ENCODE peak calls at places on chromosomes 16 and 17, in seven cellular contexts. E, O, J, C, S, M and T are unnamed samples.

GRCh38 chr16:71461686-71462648 is at the start of gene ZNF23:
- DNase-seq in C (peak), S (peak), J (peak), O (no peak), E (peak), M (peak), T (peak)

GRCh38 chr16:68246121-68246520 is 948 bp downstream of the PLA2G15 start:
- DNase-seq in J (no peak), S (no peak), C (no peak), M (no peak), E (no peak), O (no peak), T (no peak)

GRCh38 chr16:87361916-87362619 is 21.5 kb downstream of the FBXO31 start:
- DNase-seq in E (no peak), J (no peak), M (no peak), S (no peak), C (no peak), O (no peak), T (no peak)

GRCh38 chr17:64158411-64158810 is 28.5 kb upstream of the ERN1 start:
- DNase-seq in J (no peak), M (no peak), O (no peak), S (no peak), E (no peak), C (no peak), T (no peak)

GRCh38 chr17:27239046-27239445 is 54.9 kb upstream of the WSB1 start:
- DNase-seq in C (no peak), M (no peak), S (no peak), J (no peak), O (no peak), E (no peak), T (no peak)

GRCh38 chr17:42306385-42306667 is 18.0 kb downstream of the STAT5A start:
- DNase-seq in C (no peak), S (no peak), M (no peak), O (no peak), J (no peak), E (no peak), T (no peak)

GRCh38 chr17:20315321-20315720 is 152.0 kb downstream of the LGALS9B start:
- DNase-seq in S (no peak), M (no peak), O (no peak), E (no peak), J (no peak), C (no peak), T (no peak)

GRCh38 chr16:65745-66144 is 6.7 kb downstream of the RHBDF1 start:
- DNase-seq in E (peak), O (no peak), C (peak), J (peak), M (peak), S (peak), T (peak)

GRCh38 chr17:57009737-57010445 is 32.0 kb downstream of the SCPEP1 start:
- DNase-seq in C (peak), J (no peak), S (peak), E (peak), M (peak), O (no peak), T (peak)

GRCh38 chr17:4738136-4739121 is 1.2 kb upstream of the ZMYND15 start:
- DNase-seq in C (no peak), O (no peak), S (no peak), J (no peak), E (no peak), M (peak), T (no peak)

GRCh38 chr17:80683625-80684100 is 139.0 kb downstream of the RPTOR start:
- DNase-seq in O (no peak), S (no peak), M (no peak), E (no peak), J (no peak), C (no peak), T (no peak)

GRCh38 chr16:49456763-49457162 is 83.2 kb downstream of the C16orf78 start:
- DNase-seq in C (no peak), E (peak), S (no peak), O (no peak), M (no peak), J (peak), T (no peak)

GRCh38 chr16:49900875-49901274 is 45.0 kb upstream of the ZNF423 start:
- DNase-seq in S (no peak), C (no peak), E (no peak), J (no peak), M (no peak), O (no peak), T (no peak)

GRCh38 chr17:3911271-3912053 is 4.8 kb downstream of the P2RX1 start:
- DNase-seq in J (no peak), M (no peak), C (no peak), E (no peak), O (no peak), S (peak), T (no peak)

GRCh38 chr17:50642722-50643656 is 8.3 kb downstream of the ABCC3 start:
- DNase-seq in O (no peak), C (no peak), E (no peak), M (peak), J (no peak), S (no peak), T (no peak)

GRCh38 chr16:9843424-9844013 is 338.7 kb downstream of the GRIN2A start:
- DNase-seq in S (no peak), C (no peak), O (no peak), E (no peak), M (no peak), J (no peak), T (no peak)

GRCh38 chr17:27323538-27324212 is 29.8 kb downstream of the WSB1 start:
- DNase-seq in E (no peak), O (peak), S (no peak), J (peak), M (peak), C (peak), T (peak)

GRCh38 chr17:8896641-8897635 is 29.5 kb upstream of the PIK3R6 start:
- DNase-seq in M (no peak), J (no peak), S (no peak), C (no peak), E (no peak), O (no peak), T (no peak)

GRCh38 chr16:81808933-81809480 is 29.9 kb downstream of the PLCG2 start:
- DNase-seq in J (no peak), C (no peak), S (no peak), M (no peak), E (peak), O (no peak), T (no peak)

GRCh38 chr16:85275533-85276249 is 163.4 kb upstream of the CIBAR2 start:
- DNase-seq in C (peak), E (peak), O (no peak), J (peak), S (peak), M (peak), T (peak)

GRCh38 chr17:38996660-38997337 is 29.6 kb upstream of the FBXO47 start:
- DNase-seq in J (no peak), S (no peak), C (no peak), O (no peak), E (no peak), M (no peak), T (peak)

GRCh38 chr17:76523084-76524037 is 14.1 kb downstream of the CYGB start:
- DNase-seq in J (peak), S (peak), O (no peak), C (peak), M (peak), E (peak), T (peak)

GRCh38 chr16:21560462-21560861 is 38.9 kb upstream of the METTL9 start:
- DNase-seq in M (no peak), E (no peak), C (no peak), J (peak), O (no peak), S (no peak), T (no peak)

GRCh38 chr16:84712138-84712671 is 12.4 kb downstream of the USP10 start:
- DNase-seq in S (no peak), E (no peak), O (no peak), J (no peak), M (no peak), C (no peak), T (no peak)

GRCh38 chr17:57602896-57603295 is 142.2 kb downstream of the CCDC182 start:
- DNase-seq in J (no peak), M (no peak), O (no peak), C (no peak), S (no peak), E (no peak), T (no peak)

GRCh38 chr17:82845163-82845807 is 5.5 kb upstream of the ZNF750 start:
- DNase-seq in E (no peak), M (no peak), C (no peak), S (no peak), J (peak), O (no peak), T (no peak)

GRCh38 chr17:48179071-48179945 is 71.7 kb downstream of the SNX11 start:
- DNase-seq in E (no peak), S (no peak), J (no peak), O (no peak), C (no peak), M (no peak), T (no peak)

GRCh38 chr17:57861737-57862409 is 12.0 kb upstream of the MRPS23 start:
- DNase-seq in S (no peak), O (no peak), M (no peak), C (no peak), J (peak), E (no peak), T (peak)

GRCh38 chr17:74288785-74289184 is 14.8 kb downstream of the DNAI2 start:
- DNase-seq in J (no peak), M (peak), E (no peak), O (no peak), S (no peak), C (no peak), T (no peak)

GRCh38 chr16:85173981-85174751 is 61.9 kb upstream of the CIBAR2 start:
- DNase-seq in M (peak), E (no peak), C (peak), S (no peak), O (peak), J (peak), T (peak)

GRCh38 chr16:50320310-50320709 is 48.5 kb downstream of the BRD7 start:
- DNase-seq in S (no peak), J (no peak), M (no peak), O (no peak), E (no peak), C (no peak), T (no peak)

GRCh38 chr16:88465387-88465983 is 12.4 kb downstream of the ZFPM1 start:
- DNase-seq in S (no peak), O (no peak), M (no peak), E (no peak), C (no peak), J (no peak), T (no peak)

GRCh38 chr17:79087428-79088143 is 13.0 kb downstream of the ENGASE start:
- DNase-seq in J (peak), M (peak), S (peak), C (peak), E (peak), O (no peak), T (peak)

GRCh38 chr17:34979650-34980352 is 511 bp upstream of the LIG3 start:
- DNase-seq in J (no peak), O (no peak), E (peak), C (peak), M (no peak), S (no peak), T (peak)

GRCh38 chr17:69870091-69870530 is 204.9 kb upstream of the KCNJ16 start:
- DNase-seq in E (no peak), J (no peak), S (no peak), M (peak), O (no peak), C (peak), T (peak)

GRCh38 chr17:851986-852385 is 69.8 kb downstream of the MRM3 start:
- DNase-seq in S (no peak), E (no peak), C (no peak), M (no peak), J (no peak), O (no peak), T (no peak)

GRCh38 chr16:86508947-86509758 is 1.2 kb upstream of the FOXF1 start:
- DNase-seq in O (no peak), M (peak), E (peak), S (no peak), C (peak), J (peak), T (peak)